ENCODE peak calls at places on chromosomes 5 and 9, in five cellular contexts. L is MM.1S, R is heart left ventricle, V is body of pancreas, Y is tibial artery. O is an unnamed sample.

GRCh38 chr5:159951387-159951786 is 35.1 kb downstream of the ADRA1B start:
- DNase-seq in L (no peak), R (no peak), V (no peak), Y (no peak), O (peak; percentile 52)

GRCh38 chr5:73039082-73039481 is 81.3 kb upstream of the TMEM171 start:
- DNase-seq in L (no peak), R (no peak), V (no peak), Y (no peak), O (no peak)

GRCh38 chr9:2628926-2629325 is 7.3 kb downstream of the VLDLR start:
- DNase-seq in L (no peak), R (no peak), V (no peak), Y (no peak), O (no peak)

GRCh38 chr5:116970318-116970717 is 395.7 kb upstream of the SEMA6A start:
- DNase-seq in L (no peak), R (no peak), V (no peak), Y (no peak), O (no peak)

GRCh38 chr9:35673132-35673997 is at the start of gene CA9:
- DNase-seq in L (no peak), R (peak; percentile 70), V (peak; percentile 89), Y (no peak), O (no peak)

GRCh38 chr9:101201626-101202025 is 173.1 kb downstream of the PLPPR1 start:
- DNase-seq in L (no peak), R (no peak), V (peak; percentile 13), Y (no peak), O (no peak)

GRCh38 chr5:9015250-9015936 is 530.5 kb downstream of the SEMA5A start:
- DNase-seq in L (no peak), R (no peak), V (no peak), Y (no peak), O (no peak)

GRCh38 chr9:106877345-106877744 is 14.4 kb downstream of the ZNF462 start:
- DNase-seq in L (no peak), R (no peak), V (no peak), Y (no peak), O (no peak)

GRCh38 chr5:6674886-6675285 is 38.3 kb upstream of the TENT4A start:
- DNase-seq in L (no peak), R (no peak), V (no peak), Y (no peak), O (no peak)

GRCh38 chr5:39240750-39241149 is 21.4 kb upstream of the FYB1 start:
- DNase-seq in L (no peak), R (no peak), V (no peak), Y (no peak), O (no peak)

GRCh38 chr9:88808019-88808656 is 183.1 kb upstream of the S1PR3 start:
- DNase-seq in L (no peak), R (no peak), V (no peak), Y (no peak), O (no peak)

GRCh38 chr9:33287087-33287490 is 3.2 kb upstream of the NFX1 start:
- DNase-seq in L (peak; percentile 83), R (no peak), V (peak; percentile 80), Y (peak; percentile 28), O (peak; percentile 54)

GRCh38 chr9:111712369-111712768 is 51.0 kb downstream of the GNG10 start:
- DNase-seq in L (no peak), R (no peak), V (no peak), Y (no peak), O (no peak)

GRCh38 chr9:16898464-16898863 is 28.0 kb upstream of the BNC2 start:
- DNase-seq in L (no peak), R (no peak), V (no peak), Y (no peak), O (no peak)

GRCh38 chr9:137493163-137494103 is 34.3 kb upstream of the NSMF start:
- DNase-seq in L (no peak), R (no peak), V (no peak), Y (no peak), O (no peak)

GRCh38 chr9:1837453-1838084 is 177.6 kb upstream of the SMARCA2 start:
- DNase-seq in L (peak; percentile 63), R (no peak), V (peak; percentile 28), Y (no peak), O (peak; percentile 55)

GRCh38 chr9:2743937-2744529 is 26.7 kb downstream of the KCNV2 start:
- DNase-seq in L (no peak), R (no peak), V (no peak), Y (no peak), O (no peak)

GRCh38 chr5:145510769-145511168 is 324.4 kb downstream of the PRELID2 start:
- DNase-seq in L (no peak), R (no peak), V (no peak), Y (no peak), O (no peak)

GRCh38 chr5:14460844-14461398 is 120.7 kb upstream of the OTULINL start:
- DNase-seq in L (no peak), R (no peak), V (no peak), Y (no peak), O (no peak)

GRCh38 chr9:128169492-128169891 is 9.4 kb downstream of the BBLN start:
- DNase-seq in L (no peak), R (no peak), V (no peak), Y (no peak), O (no peak)

GRCh38 chr9:31393240-31393639 is 991.2 kb upstream of the ACO1 start:
- DNase-seq in L (no peak), R (no peak), V (no peak), Y (no peak), O (no peak)

GRCh38 chr9:13817754-13818278 is 496.1 kb downstream of the NFIB start:
- DNase-seq in L (no peak), R (no peak), V (no peak), Y (no peak), O (no peak)

GRCh38 chr5:170648546-170648945 is 135.0 kb upstream of the GABRP start:
- DNase-seq in L (no peak), R (no peak), V (no peak), Y (no peak), O (no peak)

GRCh38 chr5:179827684-179828083 is 7.0 kb downstream of the SQSTM1 start:
- DNase-seq in L (no peak), R (peak; percentile 54), V (peak; percentile 57), Y (no peak), O (no peak)

GRCh38 chr5:134509308-134510040 is 16.0 kb upstream of the JADE2 start:
- DNase-seq in L (no peak), R (no peak), V (peak; percentile 83), Y (no peak), O (no peak)

GRCh38 chr5:75511435-75512382 is at the start of the genes CERT1 and POLK:
- DNase-seq in L (peak; percentile 98), R (peak; percentile 99), V (peak; percentile 98), Y (peak; percentile 98), O (peak; percentile 99)
- H3K4me3 ChIP-seq in L (peak within 1 kb of the TSS; percentile 97), R (peak within 1 kb of the TSS; percentile 92), V (peak within 1 kb of the TSS; percentile 84), Y (peak within 1 kb of the TSS; percentile 81), O (peak within 1 kb of the TSS; percentile 98)

GRCh38 chr5:112854651-112855050 is 6.4 kb upstream of the SRP19 start:
- DNase-seq in L (no peak), R (no peak), V (no peak), Y (no peak), O (no peak)
- TF ChIP-seq CTCF in L (no peak), R (no peak), V (no peak), Y (no peak), O (no peak)

GRCh38 chr9:130937146-130938076 is 1.6 kb downstream of the FIBCD1 start:
- DNase-seq in L (no peak), R (no peak), V (no peak), Y (no peak), O (no peak)
- H3K4me3 ChIP-seq in L (no peak overlapping the region), R (no peak overlapping the region), V (no peak overlapping the region), Y (no peak overlapping the region), O (no peak overlapping the region)

GRCh38 chr9:114288233-114289051 is 34.5 kb upstream of the ORM1 start:
- DNase-seq in L (no peak), R (peak; percentile 8), V (peak; percentile 21), Y (peak; percentile 15), O (peak; percentile 51)
- TF ChIP-seq CTCF in L (no peak), R (no peak), V (no peak), Y (no peak), O (no peak)

GRCh38 chr5:149273237-149273636 is 1.6 kb downstream of the AFAP1L1 start:
- DNase-seq in L (no peak), R (no peak), V (no peak), Y (no peak), O (no peak)
- H3K4me3 ChIP-seq in L (no peak overlapping the region), R (peak overlapping the region; percentile 77), V (no peak overlapping the region), Y (no peak overlapping the region), O (no peak overlapping the region)

GRCh38 chr5:44719856-44720255 is 88.9 kb upstream of the MRPS30 start:
- DNase-seq in L (no peak), R (no peak), V (no peak), Y (no peak), O (no peak)

DNA sequence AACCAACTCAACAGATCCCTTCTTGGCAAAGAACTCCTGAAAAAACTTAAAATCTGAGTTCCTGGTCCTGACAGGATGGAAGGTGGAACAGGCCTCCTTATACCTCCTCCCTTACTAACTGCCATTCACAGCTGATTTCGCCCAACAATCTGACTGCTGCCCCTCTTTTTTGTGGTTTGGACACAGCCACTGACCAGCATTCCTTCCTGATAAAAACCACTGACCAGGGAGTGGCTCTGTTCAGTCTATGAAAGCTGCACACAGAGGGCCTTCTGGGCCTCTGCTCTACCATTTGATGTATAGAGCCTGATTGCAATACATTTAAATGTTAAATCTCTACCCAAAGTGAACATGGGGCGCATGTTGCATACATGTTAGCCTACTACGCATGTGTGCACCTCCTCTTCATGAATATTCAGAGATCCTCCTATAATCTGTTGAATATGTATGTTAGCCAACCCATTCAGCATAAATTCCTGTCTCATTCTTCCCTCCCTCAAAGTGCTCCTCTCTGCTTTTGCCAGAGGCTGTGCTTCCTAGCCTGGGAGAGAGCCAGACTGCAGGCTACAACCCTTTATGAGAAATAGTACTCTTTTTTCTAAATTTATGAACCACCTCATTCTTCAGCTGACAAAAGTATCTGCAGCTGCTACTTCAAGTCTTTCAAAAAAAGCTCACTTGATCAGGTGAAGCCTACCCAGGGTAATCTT is 93.7 kb upstream of the MRPS30 start:
- DNase-seq in L (no peak), R (no peak), V (no peak), Y (no peak), O (no peak)
- TF ChIP-seq CTCF in L (no peak), R (no peak), V (no peak), Y (no peak), O (no peak)

GRCh38 chr9:124595743-124596142 is 88.5 kb upstream of the NR5A1 start:
- DNase-seq in L (no peak), R (no peak), V (no peak), Y (no peak), O (peak; percentile 78)

GRCh38 chr9:124594673-124595072 is 87.5 kb upstream of the NR5A1 start:
- DNase-seq in L (no peak), R (no peak), V (no peak), Y (no peak), O (no peak)

GRCh38 chr9:124596172-124596839 is 89.1 kb upstream of the NR5A1 start:
- DNase-seq in L (no peak), R (no peak), V (no peak), Y (no peak), O (no peak)

GRCh38 chr9:124593080-124594058 is 86.2 kb upstream of the NR5A1 start:
- DNase-seq in L (no peak), R (no peak), V (no peak), Y (no peak), O (no peak)

DNA sequence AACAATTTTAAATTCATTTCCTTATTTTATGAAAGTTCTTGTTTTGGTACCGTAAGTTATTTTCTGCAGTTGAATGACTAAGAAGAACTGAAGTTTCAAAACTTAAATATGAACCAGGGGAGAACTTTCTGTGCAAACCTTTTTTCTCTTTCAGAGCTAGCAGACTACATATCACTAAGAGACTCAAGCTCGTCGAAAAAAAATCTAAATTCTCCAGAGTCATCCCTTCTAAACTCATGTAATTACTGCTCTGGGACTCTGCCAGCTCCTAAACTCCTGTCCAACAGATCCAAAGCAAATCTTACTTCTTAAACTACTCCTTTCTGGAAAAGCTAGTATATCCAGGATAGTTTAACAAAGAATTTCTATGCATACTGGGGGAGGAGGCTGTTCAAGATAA is 87.0 kb upstream of the NR5A1 start:
- DNase-seq in L (no peak), R (no peak), V (no peak), Y (no peak), O (no peak)
- H3K4me3 ChIP-seq in L (no peak overlapping the region), R (no peak overlapping the region), V (no peak overlapping the region), Y (no peak overlapping the region), O (no peak overlapping the region)

O was measured in Caco-2.